ENCODE peak calls at places on chromosomes 2 and 18, in five cellular contexts. L is IMR-90, R is NCI-H82, M is NCI-H460, F is cortex of kidney. A is an unnamed sample.

GRCh38 chr2:66569321-66569851 is 134.5 kb downstream of the MEIS1 start:
- DNase-seq in L (peak; percentile 85), R (peak; percentile 92), M (no peak), F (no peak), A (no peak)

GRCh38 chr18:45106331-45106774 is 425.7 kb downstream of the SETBP1 start:
- DNase-seq in L (no peak), R (no peak), M (no peak), F (no peak), A (no peak)

GRCh38 chr2:8885449-8886196 is 48.2 kb upstream of the KIDINS220 start:
- DNase-seq in L (no peak), R (peak; percentile 17), M (no peak), F (no peak), A (no peak)

GRCh38 chr2:222307138-222307756 is 8.4 kb upstream of the PAX3 start:
- DNase-seq in L (no peak), R (peak; percentile 67), M (no peak), F (no peak), A (no peak)

GRCh38 chr18:43574974-43575373 is 297.7 kb upstream of the SYT4 start:
- DNase-seq in L (no peak), R (no peak), M (no peak), F (no peak), A (no peak)

GRCh38 chr2:117985092-117985491 is 28.8 kb downstream of the CCDC93 start:
- DNase-seq in L (no peak), R (peak; percentile 21), M (no peak), F (no peak), A (no peak)

GRCh38 chr2:10985901-10986535 is 74.3 kb downstream of the KCNF1 start:
- DNase-seq in L (no peak), R (no peak), M (no peak), F (no peak), A (no peak)

GRCh38 chr2:158936978-158937377 is 31.5 kb upstream of the TANC1 start:
- DNase-seq in L (peak; percentile 95), R (no peak), M (peak; percentile 8), F (no peak), A (no peak)

GRCh38 chr2:86477349-86477748 is 36.2 kb downstream of the KDM3A start:
- DNase-seq in L (peak; percentile 60), R (no peak), M (no peak), F (no peak), A (no peak)

GRCh38 chr2:70523996-70524965 is 29.3 kb downstream of the TGFA start:
- DNase-seq in L (peak; percentile 34), R (no peak), M (no peak), F (no peak), A (peak; percentile 74)

GRCh38 chr2:72116081-72116533 is 31.6 kb downstream of the CYP26B1 start:
- DNase-seq in L (no peak), R (no peak), M (peak; percentile 12), F (no peak), A (peak; percentile 47)

GRCh38 chr2:42369551-42370229 is 8.7 kb upstream of the COX7A2L start:
- DNase-seq in L (no peak), R (peak; percentile 83), M (no peak), F (no peak), A (no peak)

GRCh38 chr2:163345795-163346573 is 389.8 kb downstream of the FIGN start:
- DNase-seq in L (peak; percentile 50), R (peak; percentile 90), M (peak; percentile 81), F (no peak), A (no peak)

GRCh38 chr2:109473616-109474318 is 140.0 kb downstream of the SEPTIN10 start:
- DNase-seq in L (no peak), R (no peak), M (no peak), F (no peak), A (peak; percentile 44)

GRCh38 chr2:18169121-18169786 is 290.8 kb downstream of the KCNS3 start:
- DNase-seq in L (no peak), R (peak; percentile 14), M (no peak), F (no peak), A (no peak)

GRCh38 chr18:47265197-47265596 is 13.7 kb upstream of the SKOR2 start:
- DNase-seq in L (peak; percentile 1), R (no peak), M (no peak), F (no peak), A (no peak)

GRCh38 chr18:46253498-46253897 is 149.3 kb downstream of the HAUS1 start:
- DNase-seq in L (peak; percentile 57), R (no peak), M (no peak), F (no peak), A (no peak)

GRCh38 chr2:17643031-17643615 is 102.6 kb downstream of the VSNL1 start:
- DNase-seq in L (peak; percentile 98), R (no peak), M (peak; percentile 64), F (no peak), A (no peak)

GRCh38 chr2:134668821-134669220 is 50.0 kb downstream of the TMEM163 start:
- DNase-seq in L (no peak), R (no peak), M (no peak), F (no peak), A (no peak)

GRCh38 chr18:57527479-57528237 is 58.8 kb downstream of the FECH start:
- DNase-seq in L (no peak), R (peak; percentile 58), M (no peak), F (no peak), A (no peak)